ENCODE peak calls at places on chromosomes 2 and 18, in eight cellular contexts. K is fibroblast of pulmonary artery, G is psoas muscle, I is GM12864, T is right lobe of liver, N is MM.1S, H is cardiac fibroblast, D is bronchial epithelial cell. P is an unnamed sample.

GRCh38 chr18:12420831-12421421 is 13.2 kb downstream of the PRELID3A start:
- DNase-seq in K (no peak), G (no peak), I (no peak), T (no peak), N (no peak), H (no peak), D (no peak), P (peak)

GRCh38 chr18:68083131-68083530 is 566.6 kb upstream of the DSEL start:
- DNase-seq in K (peak), G (no peak), I (no peak), T (no peak), N (no peak), H (peak), D (no peak), P (no peak)

GRCh38 chr2:46943881-46944798 is 28.5 kb upstream of the MCFD2 start:
- DNase-seq in K (no peak), G (no peak), I (peak), T (no peak), N (peak), H (no peak), D (no peak), P (no peak)

GRCh38 chr2:77566582-77566981 is 44.4 kb upstream of the LRRTM4 start:
- DNase-seq in K (no peak), G (no peak), I (no peak), T (no peak), N (no peak), H (no peak), D (peak), P (no peak)

GRCh38 chr18:49019446-49020045 is 68.8 kb upstream of the SMAD7 start:
- DNase-seq in K (no peak), G (no peak), I (peak), T (no peak), N (no peak), H (no peak), D (peak), P (no peak)

GRCh38 chr2:19863303-19864041 is 38.3 kb downstream of the TTC32 start:
- DNase-seq in K (peak), G (peak), I (no peak), T (peak), N (peak), H (peak), D (peak), P (no peak)

GRCh38 chr18:62258606-62259005 is 66.5 kb upstream of the TNFRSF11A start:
- DNase-seq in K (no peak), G (no peak), I (no peak), T (no peak), N (no peak), H (no peak), D (no peak), P (no peak)

GRCh38 chr2:211534655-211535054 is 978.3 kb downstream of the CPS1 start:
- DNase-seq in K (no peak), G (no peak), I (no peak), T (no peak), N (no peak), H (no peak), D (no peak), P (no peak)

GRCh38 chr2:68169308-68169707 is 11.6 kb downstream of the PNO1 start:
- DNase-seq in K (no peak), G (no peak), I (no peak), T (no peak), N (no peak), H (no peak), D (no peak), P (no peak)

GRCh38 chr18:76720683-76721082 is 101.7 kb upstream of the ZNF236 start:
- DNase-seq in K (peak), G (no peak), I (no peak), T (no peak), N (no peak), H (peak), D (no peak), P (no peak)

GRCh38 chr18:8814206-8814605 is 108.8 kb downstream of the MTCL1 start:
- DNase-seq in K (peak), G (no peak), I (no peak), T (no peak), N (no peak), H (peak), D (no peak), P (no peak)

DNA sequence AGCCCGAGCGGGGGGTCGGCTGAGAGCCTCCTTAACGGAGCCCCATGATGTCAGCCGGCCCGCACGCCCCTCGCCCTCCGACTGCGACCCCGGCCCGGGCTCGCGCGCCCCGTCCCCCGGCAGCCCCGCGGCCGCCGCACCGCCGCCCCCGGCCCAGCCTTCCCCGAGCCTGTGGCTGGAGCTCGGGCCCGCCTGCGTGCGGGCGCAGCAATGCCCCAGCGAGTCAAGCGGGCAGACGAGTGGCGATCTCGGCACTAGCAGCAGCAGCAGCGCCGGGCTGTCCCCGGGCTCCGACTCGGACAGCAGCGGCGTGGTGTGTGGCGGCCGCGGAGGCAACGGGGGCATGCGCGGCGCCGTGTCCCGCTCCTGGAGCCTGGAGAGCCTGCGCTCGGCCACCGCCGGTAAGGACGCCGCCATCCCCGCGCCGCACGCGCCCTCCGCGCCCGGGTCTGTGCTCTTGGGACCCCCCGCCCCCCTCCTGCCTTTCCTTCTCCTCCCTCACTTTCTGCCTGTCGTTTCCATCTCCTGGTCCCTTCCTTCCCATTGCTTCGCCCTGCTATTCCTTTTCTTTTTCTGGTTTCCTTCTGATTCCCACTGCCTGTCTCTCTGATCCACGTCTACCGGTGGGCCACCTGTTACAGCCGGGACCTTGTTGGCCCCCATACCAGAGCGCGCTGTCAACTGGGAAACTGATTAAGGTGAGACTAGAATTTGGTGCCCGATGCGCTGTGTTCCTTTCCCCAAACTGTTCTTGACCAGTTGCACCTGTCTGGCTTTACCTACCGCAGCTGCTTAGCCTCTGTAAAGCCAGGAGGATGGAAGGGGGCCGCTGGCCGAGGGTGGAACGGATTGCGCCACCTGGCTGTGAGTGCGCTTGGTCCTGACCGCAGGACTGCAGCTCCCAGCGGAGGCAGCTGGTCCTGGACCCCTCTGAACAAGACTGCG is 127.4 kb downstream of the ARHGEF4 start:
- DNase-seq in K (peak), G (no peak), I (no peak), T (no peak), N (no peak), H (peak), D (peak), P (no peak)
- TF ChIP-seq CTCF in K (peak), G (peak), I (peak), T (peak), N (no peak), H (no peak), D (peak), P (peak)

GRCh38 chr2:105243961-105244360 is 2.4 kb downstream of the GPR45 start:
- DNase-seq in K (no peak), G (no peak), I (no peak), T (no peak), N (no peak), H (no peak), D (no peak), P (no peak)
- TF ChIP-seq CTCF in K (peak), G (no peak), I (peak), T (no peak), N (no peak), H (peak), D (no peak), P (peak)

DNA sequence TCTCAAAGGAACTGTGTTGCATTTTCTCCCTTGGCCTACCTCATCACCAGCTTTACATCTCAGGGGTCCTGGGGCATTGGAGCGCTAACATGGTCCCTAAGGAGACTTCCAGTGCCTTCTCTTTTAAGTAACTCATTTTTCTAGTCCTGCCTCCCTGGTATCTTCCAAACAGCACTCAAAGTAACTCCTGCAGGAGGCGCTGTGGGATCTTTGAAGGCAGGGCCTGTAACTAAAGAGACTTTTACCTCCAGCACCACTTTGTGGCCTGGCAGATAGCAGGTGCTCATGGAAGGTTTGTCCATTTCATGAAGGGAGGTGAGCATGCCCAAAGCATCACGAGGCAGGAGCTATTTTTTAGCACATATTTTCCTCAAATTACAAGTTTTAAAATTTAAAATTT is 411.0 kb upstream of the GYPC start:
- DNase-seq in K (peak), G (no peak), I (peak), T (peak), N (peak), H (peak), D (no peak), P (no peak)
- TF ChIP-seq CTCF in K (peak), G (peak), I (peak), T (peak), N (peak), H (no peak), D (no peak), P (peak)

DNA sequence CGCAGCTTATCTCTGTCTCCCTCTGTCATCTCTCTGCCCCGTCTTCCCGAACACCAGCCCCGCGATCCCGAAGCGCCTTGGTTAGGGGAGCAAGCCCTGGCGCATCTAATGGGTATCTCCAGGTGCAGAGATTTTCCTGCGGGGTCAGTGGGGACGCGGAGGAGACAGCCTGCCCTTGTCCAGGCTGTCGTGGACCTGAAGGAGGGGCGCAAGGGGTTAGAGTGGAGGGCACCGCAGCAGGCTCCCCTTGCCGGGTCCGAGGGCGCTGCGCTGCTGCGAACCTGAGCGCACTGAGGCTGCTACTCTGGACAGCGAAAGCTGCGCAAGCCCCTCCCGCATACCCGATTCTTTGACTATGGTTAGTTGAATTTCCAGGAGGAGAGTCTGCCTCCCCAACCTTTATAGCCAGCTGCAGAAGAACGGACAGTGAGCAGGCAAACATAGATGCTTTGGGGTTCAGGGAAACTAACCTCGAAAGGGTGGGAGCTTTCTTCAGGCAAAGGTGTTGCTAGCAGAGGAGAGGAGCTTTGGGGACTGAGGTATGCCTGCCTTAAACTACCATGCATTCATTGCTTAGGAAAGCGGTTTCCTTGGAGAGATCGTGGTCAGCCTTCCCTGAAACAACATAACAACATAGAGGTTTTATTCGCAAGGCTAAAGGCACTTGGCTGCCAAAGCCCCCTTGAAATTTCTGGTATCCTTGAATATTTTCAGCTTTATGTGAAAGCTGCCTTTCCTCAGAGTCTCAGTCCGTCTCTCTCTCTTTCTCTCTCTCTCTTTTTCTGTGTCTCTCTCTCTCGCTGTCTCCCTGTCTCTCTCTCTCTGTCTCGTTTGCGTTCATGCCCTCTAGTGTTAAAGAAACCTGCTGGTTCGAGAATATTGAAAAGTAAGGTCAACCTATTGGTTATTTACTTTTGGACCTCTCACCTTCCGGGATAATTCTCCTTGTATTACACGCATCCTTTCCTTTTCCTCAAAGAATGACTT is 1.6 kb downstream of the GALNT13 start:
- DNase-seq in K (no peak), G (no peak), I (no peak), T (no peak), N (no peak), H (no peak), D (no peak), P (peak)
- TF ChIP-seq CTCF in K (no peak), G (no peak), I (no peak), T (no peak), N (no peak), H (no peak), D (no peak), P (no peak)

P was measured in chondrocyte.